ENCODE peak calls at places on chromosome 10, in nine cellular contexts. One of them, this sample, is unnamed.
A peak's percentile ranks its signal among the peaks of the same experiment; 100 is the strongest.

GRCh38 chr10:49061667-49062066 is 53.7 kb downstream of the VSTM4 start:
- DNase-seq in astrocyte of the spinal cord: no peak
- DNase-seq in lower lobe of right lung: no peak
- DNase-seq in CD8-positive, alpha-beta T cell: no peak
- DNase-seq in GM06990: no peak
- DNase-seq in body of pancreas: no peak
- DNase-seq in glutamatergic neuron: no peak
- DNase-seq in fibroblast of mammary gland: no peak
- DNase-seq in tibial artery: no peak
- DNase-seq in this sample: no peak

GRCh38 chr10:73999703-74000102 is 1.8 kb downstream of the VCL start:
- DNase-seq in astrocyte of the spinal cord: peak; percentile 70
- DNase-seq in lower lobe of right lung: no peak
- DNase-seq in CD8-positive, alpha-beta T cell: no peak
- DNase-seq in GM06990: no peak
- DNase-seq in body of pancreas: no peak
- DNase-seq in glutamatergic neuron: no peak
- DNase-seq in fibroblast of mammary gland: peak; percentile 46
- DNase-seq in tibial artery: no peak
- DNase-seq in this sample: no peak

GRCh38 chr10:9045311-9045710 is 990.8 kb downstream of the GATA3 start:
- DNase-seq in astrocyte of the spinal cord: no peak
- DNase-seq in lower lobe of right lung: no peak
- DNase-seq in CD8-positive, alpha-beta T cell: no peak
- DNase-seq in GM06990: no peak
- DNase-seq in body of pancreas: no peak
- DNase-seq in glutamatergic neuron: no peak
- DNase-seq in fibroblast of mammary gland: no peak
- DNase-seq in tibial artery: no peak
- DNase-seq in this sample: no peak

GRCh38 chr10:48470893-48471805 is 133.7 kb downstream of the ARHGAP22 start:
- DNase-seq in astrocyte of the spinal cord: peak; percentile 54
- DNase-seq in lower lobe of right lung: no peak
- DNase-seq in CD8-positive, alpha-beta T cell: no peak
- DNase-seq in GM06990: no peak
- DNase-seq in body of pancreas: no peak
- DNase-seq in glutamatergic neuron: no peak
- DNase-seq in fibroblast of mammary gland: peak; percentile 59
- DNase-seq in tibial artery: no peak
- DNase-seq in this sample: no peak

GRCh38 chr10:46031648-46032532 is 1.5 kb upstream of the NCOA4 start:
- DNase-seq in astrocyte of the spinal cord: no peak
- DNase-seq in lower lobe of right lung: no peak
- DNase-seq in CD8-positive, alpha-beta T cell: no peak
- DNase-seq in GM06990: no peak
- DNase-seq in body of pancreas: no peak
- DNase-seq in glutamatergic neuron: no peak
- DNase-seq in fibroblast of mammary gland: no peak
- DNase-seq in tibial artery: no peak
- DNase-seq in this sample: no peak

GRCh38 chr10:63388421-63389031 is 77.3 kb downstream of the JMJD1C start:
- DNase-seq in astrocyte of the spinal cord: peak; percentile 55
- DNase-seq in lower lobe of right lung: no peak
- DNase-seq in CD8-positive, alpha-beta T cell: no peak
- DNase-seq in GM06990: no peak
- DNase-seq in body of pancreas: no peak
- DNase-seq in glutamatergic neuron: no peak
- DNase-seq in fibroblast of mammary gland: no peak
- DNase-seq in tibial artery: no peak
- DNase-seq in this sample: no peak

GRCh38 chr10:69914373-69915268 is 112.9 kb downstream of the COL13A1 start:
- DNase-seq in astrocyte of the spinal cord: peak; percentile 65
- DNase-seq in lower lobe of right lung: peak; percentile 77
- DNase-seq in CD8-positive, alpha-beta T cell: peak; percentile 33
- DNase-seq in GM06990: peak; percentile 28
- DNase-seq in body of pancreas: peak; percentile 70
- DNase-seq in glutamatergic neuron: peak; percentile 88
- DNase-seq in fibroblast of mammary gland: peak; percentile 65
- DNase-seq in tibial artery: peak; percentile 71
- DNase-seq in this sample: peak; percentile 81

GRCh38 chr10:3886666-3887251 is 101.8 kb upstream of the KLF6 start:
- DNase-seq in astrocyte of the spinal cord: peak; percentile 96
- DNase-seq in lower lobe of right lung: no peak
- DNase-seq in CD8-positive, alpha-beta T cell: no peak
- DNase-seq in GM06990: no peak
- DNase-seq in body of pancreas: peak; percentile 64
- DNase-seq in glutamatergic neuron: no peak
- DNase-seq in fibroblast of mammary gland: peak; percentile 97
- DNase-seq in tibial artery: peak; percentile 56
- DNase-seq in this sample: no peak

GRCh38 chr10:83915801-83916200 is 223.5 kb upstream of the GHITM start:
- DNase-seq in astrocyte of the spinal cord: no peak
- DNase-seq in lower lobe of right lung: no peak
- DNase-seq in CD8-positive, alpha-beta T cell: no peak
- DNase-seq in GM06990: no peak
- DNase-seq in body of pancreas: no peak
- DNase-seq in glutamatergic neuron: no peak
- DNase-seq in fibroblast of mammary gland: no peak
- DNase-seq in tibial artery: no peak
- DNase-seq in this sample: no peak

GRCh38 chr10:69337312-69338132 is 59.2 kb downstream of the HK1 start:
- DNase-seq in astrocyte of the spinal cord: peak; percentile 96
- DNase-seq in lower lobe of right lung: peak; percentile 59
- DNase-seq in CD8-positive, alpha-beta T cell: no peak
- DNase-seq in GM06990: no peak
- DNase-seq in body of pancreas: no peak
- DNase-seq in glutamatergic neuron: peak; percentile 41
- DNase-seq in fibroblast of mammary gland: peak; percentile 92
- DNase-seq in tibial artery: no peak
- DNase-seq in this sample: peak; percentile 99

GRCh38 chr10:124144536-124144935 is 51.1 kb upstream of the CHST15 start:
- DNase-seq in astrocyte of the spinal cord: no peak
- DNase-seq in lower lobe of right lung: no peak
- DNase-seq in CD8-positive, alpha-beta T cell: no peak
- DNase-seq in GM06990: no peak
- DNase-seq in body of pancreas: no peak
- DNase-seq in glutamatergic neuron: no peak
- DNase-seq in fibroblast of mammary gland: no peak
- DNase-seq in tibial artery: no peak
- DNase-seq in this sample: no peak

GRCh38 chr10:103278862-103279298 is 1.9 kb downstream of the INA start:
- DNase-seq in astrocyte of the spinal cord: peak; percentile 55
- DNase-seq in lower lobe of right lung: peak; percentile 56
- DNase-seq in CD8-positive, alpha-beta T cell: peak; percentile 7
- DNase-seq in GM06990: no peak
- DNase-seq in body of pancreas: peak; percentile 37
- DNase-seq in glutamatergic neuron: peak; percentile 24
- DNase-seq in fibroblast of mammary gland: peak; percentile 48
- DNase-seq in tibial artery: peak; percentile 29
- DNase-seq in this sample: peak; percentile 30

GRCh38 chr10:114662651-114663217 is 4.7 kb upstream of the ABLIM1 start:
- DNase-seq in astrocyte of the spinal cord: no peak
- DNase-seq in lower lobe of right lung: no peak
- DNase-seq in CD8-positive, alpha-beta T cell: no peak
- DNase-seq in GM06990: no peak
- DNase-seq in body of pancreas: no peak
- DNase-seq in glutamatergic neuron: no peak
- DNase-seq in fibroblast of mammary gland: no peak
- DNase-seq in tibial artery: no peak
- DNase-seq in this sample: no peak

GRCh38 chr10:30166929-30167328 is 107.5 kb upstream of the JCAD start:
- DNase-seq in astrocyte of the spinal cord: no peak
- DNase-seq in lower lobe of right lung: no peak
- DNase-seq in CD8-positive, alpha-beta T cell: no peak
- DNase-seq in GM06990: no peak
- DNase-seq in body of pancreas: no peak
- DNase-seq in glutamatergic neuron: no peak
- DNase-seq in fibroblast of mammary gland: no peak
- DNase-seq in tibial artery: no peak
- DNase-seq in this sample: no peak

GRCh38 chr10:130424418-130424817 is 288.2 kb downstream of the GLRX3 start:
- DNase-seq in astrocyte of the spinal cord: no peak
- DNase-seq in lower lobe of right lung: no peak
- DNase-seq in CD8-positive, alpha-beta T cell: no peak
- DNase-seq in GM06990: no peak
- DNase-seq in body of pancreas: no peak
- DNase-seq in glutamatergic neuron: no peak
- DNase-seq in fibroblast of mammary gland: no peak
- DNase-seq in tibial artery: no peak
- DNase-seq in this sample: no peak

DNA sequence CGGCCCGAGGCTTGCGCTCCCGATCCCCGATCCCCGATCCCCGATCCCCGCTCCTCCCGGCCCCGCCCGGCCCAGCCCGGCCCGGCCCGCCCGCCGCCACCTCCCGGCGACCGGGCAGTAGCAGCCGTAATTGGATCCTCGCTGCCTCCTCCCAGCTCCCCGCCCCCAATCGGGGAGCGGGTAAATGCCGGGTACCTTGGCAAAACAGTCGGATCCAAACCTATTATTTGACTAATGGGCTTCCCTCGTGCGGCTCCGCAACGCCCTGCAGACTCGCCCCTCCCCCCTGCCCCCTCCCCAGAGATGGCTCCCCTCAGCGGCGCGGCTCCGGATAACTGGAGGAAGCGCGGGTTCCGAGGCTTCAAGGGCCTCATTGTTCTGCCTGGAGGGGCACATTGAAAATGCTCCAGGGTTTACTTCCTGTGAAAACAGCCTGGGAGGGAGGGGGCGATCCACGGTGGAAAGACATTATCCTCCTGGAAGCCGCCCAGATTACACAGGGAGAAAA is 94.8 kb upstream of the ZMIZ1 start:
- DNase-seq in astrocyte of the spinal cord: peak; percentile 79
- DNase-seq in lower lobe of right lung: peak; percentile 82
- DNase-seq in CD8-positive, alpha-beta T cell: peak; percentile 18
- DNase-seq in GM06990: peak; percentile 21
- DNase-seq in body of pancreas: peak; percentile 76
- DNase-seq in glutamatergic neuron: peak; percentile 83
- DNase-seq in fibroblast of mammary gland: peak; percentile 63
- DNase-seq in tibial artery: peak; percentile 73
- DNase-seq in this sample: peak; percentile 91
- TF ChIP-seq CTCF in astrocyte of the spinal cord: no peak
- TF ChIP-seq CTCF in lower lobe of right lung: no peak
- TF ChIP-seq CTCF in CD8-positive, alpha-beta T cell: no peak
- TF ChIP-seq CTCF in GM06990: peak; percentile 3
- TF ChIP-seq CTCF in body of pancreas: no peak
- TF ChIP-seq CTCF in glutamatergic neuron: no peak
- TF ChIP-seq CTCF in fibroblast of mammary gland: no peak
- TF ChIP-seq CTCF in tibial artery: no peak
- TF ChIP-seq CTCF in this sample: no peak

GRCh38 chr10:1715821-1716220 is 21.5 kb downstream of the ADARB2 start:
- DNase-seq in astrocyte of the spinal cord: no peak
- DNase-seq in lower lobe of right lung: no peak
- DNase-seq in CD8-positive, alpha-beta T cell: no peak
- DNase-seq in GM06990: peak; percentile 72
- DNase-seq in body of pancreas: no peak
- DNase-seq in glutamatergic neuron: no peak
- DNase-seq in fibroblast of mammary gland: no peak
- DNase-seq in tibial artery: no peak
- DNase-seq in this sample: no peak
- TF ChIP-seq CTCF in astrocyte of the spinal cord: peak; percentile 4
- TF ChIP-seq CTCF in lower lobe of right lung: peak; percentile 11
- TF ChIP-seq CTCF in CD8-positive, alpha-beta T cell: no peak
- TF ChIP-seq CTCF in GM06990: peak; percentile 91
- TF ChIP-seq CTCF in body of pancreas: no peak
- TF ChIP-seq CTCF in glutamatergic neuron: no peak
- TF ChIP-seq CTCF in fibroblast of mammary gland: no peak
- TF ChIP-seq CTCF in tibial artery: no peak
- TF ChIP-seq CTCF in this sample: no peak

GRCh38 chr10:125548878-125549277 is 134.1 kb downstream of the TEX36 start:
- DNase-seq in astrocyte of the spinal cord: no peak
- DNase-seq in lower lobe of right lung: no peak
- DNase-seq in CD8-positive, alpha-beta T cell: no peak
- DNase-seq in GM06990: no peak
- DNase-seq in body of pancreas: no peak
- DNase-seq in glutamatergic neuron: no peak
- DNase-seq in fibroblast of mammary gland: no peak
- DNase-seq in tibial artery: no peak
- DNase-seq in this sample: peak; percentile 55

GRCh38 chr10:125548356-125548755 is 134.6 kb downstream of the TEX36 start:
- DNase-seq in astrocyte of the spinal cord: no peak
- DNase-seq in lower lobe of right lung: no peak
- DNase-seq in CD8-positive, alpha-beta T cell: no peak
- DNase-seq in GM06990: no peak
- DNase-seq in body of pancreas: no peak
- DNase-seq in glutamatergic neuron: no peak
- DNase-seq in fibroblast of mammary gland: no peak
- DNase-seq in tibial artery: no peak
- DNase-seq in this sample: no peak

GRCh38 chr10:125550362-125550761 is 132.6 kb downstream of the TEX36 start:
- DNase-seq in astrocyte of the spinal cord: no peak
- DNase-seq in lower lobe of right lung: no peak
- DNase-seq in CD8-positive, alpha-beta T cell: no peak
- DNase-seq in GM06990: no peak
- DNase-seq in body of pancreas: no peak
- DNase-seq in glutamatergic neuron: no peak
- DNase-seq in fibroblast of mammary gland: no peak
- DNase-seq in tibial artery: no peak
- DNase-seq in this sample: no peak

GRCh38 chr10:125549656-125550055 is 133.3 kb downstream of the TEX36 start:
- DNase-seq in astrocyte of the spinal cord: no peak
- DNase-seq in lower lobe of right lung: no peak
- DNase-seq in CD8-positive, alpha-beta T cell: no peak
- DNase-seq in GM06990: no peak
- DNase-seq in body of pancreas: no peak
- DNase-seq in glutamatergic neuron: no peak
- DNase-seq in fibroblast of mammary gland: no peak
- DNase-seq in tibial artery: no peak
- DNase-seq in this sample: no peak

DNA sequence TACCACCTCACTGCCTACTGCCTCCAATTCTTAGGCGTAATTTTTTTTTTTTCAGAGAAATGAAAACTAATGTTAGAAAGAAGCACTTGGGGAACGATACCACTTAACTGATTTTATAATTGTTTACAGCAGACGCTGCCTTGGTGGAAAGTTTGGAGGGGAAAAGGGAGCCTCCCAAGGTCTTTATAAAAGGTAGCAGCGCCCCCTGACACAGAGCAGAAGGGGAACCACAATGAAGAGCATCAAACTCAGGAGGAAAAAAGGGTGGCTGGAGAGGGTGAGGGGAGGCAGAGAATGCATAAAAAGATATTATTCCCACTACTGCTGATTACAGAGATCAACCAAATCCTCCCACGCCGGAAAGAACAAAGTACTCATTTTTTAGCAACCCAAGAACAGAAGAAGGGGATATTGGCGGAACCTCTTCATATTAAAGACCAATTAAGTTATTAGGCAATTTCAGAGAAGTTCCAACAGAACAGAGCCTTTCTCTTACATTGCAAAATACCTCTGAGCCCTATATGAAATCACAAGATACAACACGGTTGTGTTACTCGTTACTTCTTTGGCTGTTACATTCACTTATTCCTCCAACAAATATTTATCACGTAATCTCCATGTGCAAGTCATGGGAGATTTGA is 135.8 kb downstream of the TEX36 start:
- DNase-seq in astrocyte of the spinal cord: no peak
- DNase-seq in lower lobe of right lung: no peak
- DNase-seq in CD8-positive, alpha-beta T cell: no peak
- DNase-seq in GM06990: no peak
- DNase-seq in body of pancreas: no peak
- DNase-seq in glutamatergic neuron: no peak
- DNase-seq in fibroblast of mammary gland: no peak
- DNase-seq in tibial artery: no peak
- DNase-seq in this sample: no peak
- TF ChIP-seq CTCF in astrocyte of the spinal cord: no peak
- TF ChIP-seq CTCF in lower lobe of right lung: no peak
- TF ChIP-seq CTCF in CD8-positive, alpha-beta T cell: no peak
- TF ChIP-seq CTCF in GM06990: no peak
- TF ChIP-seq CTCF in body of pancreas: no peak
- TF ChIP-seq CTCF in glutamatergic neuron: no peak
- TF ChIP-seq CTCF in fibroblast of mammary gland: no peak
- TF ChIP-seq CTCF in tibial artery: no peak
- TF ChIP-seq CTCF in this sample: no peak

GRCh38 chr10:97445722-97446639 is at the start of the genes EXOSC1 and ZDHHC16:
- DNase-seq in astrocyte of the spinal cord: peak; percentile 96
- DNase-seq in lower lobe of right lung: peak; percentile 94
- DNase-seq in CD8-positive, alpha-beta T cell: peak; percentile 82
- DNase-seq in GM06990: peak; percentile 87
- DNase-seq in body of pancreas: peak; percentile 87
- DNase-seq in glutamatergic neuron: peak; percentile 92
- DNase-seq in fibroblast of mammary gland: peak; percentile 95
- DNase-seq in tibial artery: peak; percentile 93
- DNase-seq in this sample: peak; percentile 92
- TF ChIP-seq CTCF in astrocyte of the spinal cord: no peak
- TF ChIP-seq CTCF in lower lobe of right lung: no peak
- TF ChIP-seq CTCF in CD8-positive, alpha-beta T cell: no peak
- TF ChIP-seq CTCF in GM06990: peak; percentile 17
- TF ChIP-seq CTCF in body of pancreas: no peak
- TF ChIP-seq CTCF in glutamatergic neuron: no peak
- TF ChIP-seq CTCF in fibroblast of mammary gland: no peak
- TF ChIP-seq CTCF in tibial artery: no peak
- TF ChIP-seq CTCF in this sample: no peak